ENCODE peak calls at places on chromosomes 3 and 15, in six cellular contexts. W is SJSA1, P is IMR-90, N is BE2C, G is tibial nerve, K is sigmoid colon. J is an unnamed sample. For H3K4me1, the result is how much of the 10 kb centered on the place peaks cover.

GRCh38 chr3:121883507-121883906 is 10.7 kb upstream of the SLC15A2 start:
- DNase-seq in W (no peak), K (no peak), G (no peak), P (peak), N (no peak), J (no peak)

GRCh38 chr3:23650371-23651140 is 155.2 kb upstream of the UBE2E1 start:
- DNase-seq in P (peak), W (peak), K (no peak), G (no peak), N (no peak), J (no peak)

GRCh38 chr15:59662260-59662659 is 4.9 kb upstream of the GTF2A2 start:
- DNase-seq in N (no peak), K (no peak), G (no peak), P (peak), W (no peak), J (no peak)

GRCh38 chr3:20511863-20512262 is 325.9 kb upstream of the SGO1 start:
- DNase-seq in K (no peak), W (no peak), P (peak), N (no peak), G (no peak), J (no peak)

GRCh38 chr3:49712166-49712565 is 7.3 kb downstream of the AMIGO3 start:
- DNase-seq in K (peak), W (no peak), G (no peak), N (no peak), P (no peak), J (no peak)

GRCh38 chr15:49428392-49429095 is 5.5 kb downstream of the FGF7 start:
- DNase-seq in P (peak), N (no peak), K (no peak), W (no peak), G (no peak), J (no peak)

GRCh38 chr3:58521917-58522680 is 14.9 kb downstream of the ACOX2 start:
- DNase-seq in P (no peak), G (no peak), K (no peak), W (no peak), N (no peak), J (peak)

GRCh38 chr3:128585189-128585588 is 65.4 kb downstream of the RPN1 start:
- DNase-seq in W (no peak), N (peak), K (no peak), G (no peak), P (no peak), J (no peak)

GRCh38 chr15:55897560-55898336 is 95.7 kb downstream of the NEDD4 start:
- DNase-seq in G (no peak), P (peak), K (no peak), W (peak), N (peak), J (no peak)

GRCh38 chr3:171427771-171428320 is 32.4 kb downstream of the TNIK start:
- DNase-seq in K (no peak), N (no peak), P (no peak), G (no peak), W (no peak), J (no peak)
- H3K4me1 ChIP-seq in K (under half), N (under half), P (under half), G (under half), W (under half), J (under half)

GRCh38 chr3:118244761-118245160 is 789.9 kb downstream of the IGSF11 start:
- DNase-seq in N (no peak), K (no peak), W (no peak), P (no peak), G (no peak), J (no peak)

DNA sequence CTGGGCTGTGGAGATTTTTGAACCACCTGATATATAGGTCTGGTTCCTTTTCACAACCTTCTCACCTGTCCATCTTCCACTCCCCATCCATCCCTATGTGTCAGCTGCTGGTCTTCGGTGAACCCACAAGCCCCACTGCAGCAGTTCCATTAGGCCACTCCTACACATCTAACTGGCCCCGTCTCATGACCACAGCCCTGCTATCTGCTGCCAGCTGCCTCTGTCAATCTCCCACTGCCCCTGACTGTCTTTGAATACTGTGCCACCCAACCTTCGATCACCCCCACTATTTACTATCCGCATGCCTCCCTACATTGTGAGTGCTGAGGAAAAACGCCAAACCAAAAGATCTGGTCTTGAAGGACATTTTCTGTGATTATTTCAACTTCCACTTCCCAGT is 795.4 kb downstream of the IGSF11 start:
- DNase-seq in W (no peak), N (no peak), K (no peak), P (no peak), G (no peak), J (no peak)
- H3K4me1 ChIP-seq in W (under half), N (under half), K (under half), P (under half), G (under half), J (under half)

DNA sequence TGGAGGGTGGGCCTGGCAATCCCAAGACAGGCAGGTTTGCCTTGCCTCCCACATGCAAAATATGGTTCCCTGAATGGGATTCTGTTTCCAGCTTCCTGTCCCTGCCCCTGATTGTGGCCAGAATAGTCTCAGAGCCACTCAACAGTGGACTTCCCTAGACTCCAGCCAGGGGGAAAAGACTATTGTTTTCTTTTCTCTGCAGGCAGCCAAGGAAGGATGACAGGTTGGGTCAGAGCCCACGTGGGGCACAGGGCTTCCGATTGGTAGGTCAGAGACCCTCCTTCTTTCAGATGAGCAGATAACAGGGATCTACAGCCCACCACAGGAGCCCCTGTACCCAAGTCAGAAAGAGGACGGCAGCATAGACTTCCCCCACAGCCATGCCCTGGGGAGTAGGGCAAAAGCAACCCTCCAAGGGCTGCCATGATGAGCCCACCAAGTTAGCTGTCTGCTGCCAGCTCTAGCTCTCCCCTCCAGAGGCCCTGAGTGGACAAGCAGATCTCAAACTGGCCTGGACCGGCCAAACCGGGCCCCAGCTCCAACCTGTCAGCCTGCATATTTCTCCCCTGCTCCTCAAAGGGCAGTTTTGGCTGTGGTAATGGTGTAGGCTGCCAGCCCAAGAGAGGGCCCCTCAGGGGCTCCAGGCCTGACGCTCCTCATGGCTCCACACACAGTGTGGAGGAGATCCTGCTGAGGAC is 6.3 kb downstream of the TLR9 start:
- DNase-seq in N (no peak), G (no peak), P (no peak), K (no peak), W (no peak), J (no peak)
- H3K4me1 ChIP-seq in N (under half), G (under half), P (under half), K (under half), W (under half), J (under half)

DNA sequence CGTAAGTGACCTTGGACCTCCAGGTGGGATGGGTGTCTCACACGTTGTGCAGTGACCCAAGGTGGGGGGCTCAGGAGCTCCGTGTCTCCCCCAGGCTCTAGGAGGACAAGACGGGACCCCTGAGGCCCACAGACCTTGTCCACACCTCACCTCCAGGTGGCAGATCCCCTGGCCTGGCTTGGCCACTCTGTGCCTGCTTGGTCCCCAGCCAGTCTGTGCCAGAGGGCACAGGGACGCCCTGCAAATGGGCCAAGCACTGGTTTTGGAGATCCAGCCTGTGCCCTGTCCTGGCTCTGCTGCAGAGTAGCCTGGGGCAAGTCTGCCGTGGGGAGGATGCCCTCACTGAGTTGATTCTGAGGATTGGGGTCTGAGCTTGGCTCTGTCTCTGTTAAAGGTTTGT is 14.0 kb downstream of the SLC6A6 start:
- DNase-seq in G (no peak), P (no peak), W (no peak), N (no peak), K (no peak), J (no peak)
- H3K4me1 ChIP-seq in G (under half), P (under half), W (half or more), N (under half), K (under half), J (under half)

GRCh38 chr15:93065641-93066045 is 23.4 kb downstream of the RGMA start:
- DNase-seq in K (no peak), G (no peak), N (no peak), P (no peak), W (no peak), J (no peak)

GRCh38 chr15:93066103-93066725 is 22.8 kb downstream of the RGMA start:
- DNase-seq in G (no peak), K (peak), W (no peak), N (no peak), P (no peak), J (no peak)

GRCh38 chr15:93066834-93067648 is 22.0 kb downstream of the RGMA start:
- DNase-seq in N (peak), G (no peak), P (no peak), K (no peak), W (no peak), J (no peak)

GRCh38 chr15:93068581-93069199 is 20.3 kb downstream of the RGMA start:
- DNase-seq in W (no peak), G (no peak), P (no peak), K (no peak), N (no peak), J (no peak)

DNA sequence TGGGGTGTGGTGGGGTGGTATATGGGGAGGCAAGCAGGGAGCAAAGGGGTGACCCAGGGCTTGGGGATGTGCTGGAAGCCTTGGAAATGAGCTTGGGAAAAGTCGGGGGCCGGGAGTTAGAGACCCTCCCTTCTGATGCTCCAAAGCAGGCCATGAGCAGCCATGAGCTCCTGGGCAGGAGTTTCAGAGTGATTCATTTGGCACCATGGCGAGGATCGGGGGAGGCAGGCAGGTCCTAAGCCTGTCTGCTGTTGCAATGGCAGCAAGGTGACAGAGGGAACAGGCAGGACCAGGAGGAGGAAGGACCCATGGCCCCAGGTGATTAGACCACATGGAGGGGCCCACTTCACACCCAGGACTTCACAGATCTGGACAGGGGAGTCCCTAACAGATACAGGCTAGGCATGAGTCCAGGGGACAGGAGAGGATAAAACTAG is 21.3 kb downstream of the RGMA start:
- DNase-seq in K (no peak), N (no peak), W (no peak), P (no peak), G (no peak), J (no peak)
- H3K4me1 ChIP-seq in K (under half), N (under half), W (under half), P (under half), G (under half), J (half or more)

GRCh38 chr3:195893516-195893915 is 14.8 kb downstream of the TNK2 start:
- DNase-seq in N (no peak), P (no peak), W (no peak), K (no peak), G (no peak), J (no peak)
- H3K4me1 ChIP-seq in N (under half), P (under half), W (under half), K (under half), G (under half), J (under half)

DNA sequence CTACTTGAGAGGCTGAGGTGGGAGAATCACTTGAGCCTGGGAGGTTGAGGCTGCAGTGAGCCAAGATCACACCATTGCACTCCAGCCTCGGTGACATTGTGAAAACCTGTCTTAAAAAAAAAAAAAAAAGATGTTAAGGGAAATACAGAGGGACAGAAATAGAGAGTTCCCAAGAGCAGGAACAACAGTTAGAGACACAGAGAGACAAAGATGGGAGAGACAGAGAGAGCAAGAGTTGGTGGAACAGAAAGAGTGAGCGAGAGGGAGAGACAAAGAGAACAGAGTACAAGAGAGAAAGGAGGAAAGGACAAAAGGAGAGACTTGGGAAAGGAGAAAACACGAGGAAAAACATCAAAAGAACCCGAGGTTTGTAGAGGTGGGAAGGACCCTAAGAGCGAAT is 35.8 kb downstream of the BHLHE40 start:
- DNase-seq in K (no peak), N (no peak), P (no peak), W (no peak), G (no peak), J (no peak)
- H3K4me1 ChIP-seq in K (under half), N (under half), P (under half), W (under half), G (under half), J (under half)

GRCh38 chr15:45181491-45182285 is 6.1 kb downstream of the SHF start:
- DNase-seq in W (no peak), N (peak), P (no peak), G (no peak), K (no peak), J (no peak)
- H3K4me1 ChIP-seq in W (under half), N (under half), P (under half), G (under half), K (under half), J (under half)

GRCh38 chr3:141385386-141386079 is 17.2 kb downstream of the ZBTB38 start:
- DNase-seq in K (no peak), W (no peak), N (no peak), P (peak), G (no peak), J (no peak)

GRCh38 chr3:141386611-141387110 is 18.4 kb downstream of the ZBTB38 start:
- DNase-seq in N (peak), P (peak), G (no peak), K (no peak), W (no peak), J (no peak)

GRCh38 chr3:141388823-141389617 is 20.7 kb downstream of the ZBTB38 start:
- DNase-seq in K (no peak), P (no peak), G (no peak), N (no peak), W (no peak), J (no peak)

GRCh38 chr3:141386080-141386594 is 17.8 kb downstream of the ZBTB38 start:
- DNase-seq in N (no peak), W (no peak), P (no peak), G (no peak), K (no peak), J (no peak)

DNA sequence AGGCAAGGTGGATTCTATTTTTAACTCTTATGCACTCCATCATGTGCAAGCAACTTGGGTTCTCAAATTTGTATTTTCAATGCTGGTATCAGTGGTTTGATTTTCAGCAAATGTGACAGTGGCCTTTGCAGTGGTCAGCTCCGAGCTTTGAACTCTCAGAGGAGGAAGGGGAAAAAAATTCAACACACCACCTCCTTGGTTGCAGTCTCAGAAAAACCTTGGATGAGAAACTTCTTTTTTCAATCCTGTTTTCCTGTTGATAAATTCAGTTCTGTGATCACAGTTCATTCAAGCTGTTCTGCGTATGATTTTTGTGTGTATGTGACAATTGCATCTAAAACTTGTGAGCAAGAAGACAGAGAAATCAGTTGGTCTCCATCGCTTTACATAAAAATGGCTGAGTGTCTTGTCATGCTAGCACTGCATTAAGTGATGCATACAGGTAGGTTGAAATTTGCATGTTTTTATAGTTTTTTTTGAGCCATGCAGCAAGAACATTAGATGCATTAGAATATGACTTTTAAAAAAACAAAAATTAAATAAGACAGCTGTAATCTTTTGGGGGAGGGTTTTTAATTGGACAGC is 19.2 kb downstream of the ZBTB38 start:
- DNase-seq in G (no peak), N (no peak), K (no peak), P (no peak), W (no peak), J (no peak)
- H3K4me1 ChIP-seq in G (under half), N (under half), K (under half), P (under half), W (under half), J (under half)

GRCh38 chr3:157588386-157589060 is 85.3 kb upstream of the VEPH1 start:
- DNase-seq in W (no peak), N (no peak), G (no peak), K (no peak), P (no peak), J (no peak)
- H3K4me1 ChIP-seq in W (under half), N (under half), G (under half), K (under half), P (under half), J (under half)

J was measured in right atrium auricular region.